ENCODE peak calls at places on chromosome 19, in eight cellular contexts. G is astrocyte of the hippocampus; Q is stimulated activated CD4-positive, alpha-beta T cell treated with anti-CD3 and anti-CD28 coated beads, Interleukin-4, amount 100 ng/mL, for 4 hours; L is hypothalamus; V is body of pancreas; C is stimulated activated CD8-positive, alpha-beta memory T cell treated with anti-CD3 and anti-CD28 coated beads, Interleukin-2, amount 100 ng/mL, for 48 hours; Y is uterus; E is transverse colon. W is an unnamed sample.

GRCh38 chr19:2123682-2124387 is 27.1 kb downstream of the IZUMO4 start:
- DNase-seq in V (no peak), Q (no peak), E (no peak), C (no peak), L (no peak), G (peak; percentile 32), Y (no peak), W (no peak)

GRCh38 chr19:1363599-1363998 is 20.1 kb upstream of the NDUFS7 start:
- DNase-seq in V (no peak), Q (no peak), L (no peak), E (no peak), Y (no peak), C (no peak), G (no peak), W (no peak)

GRCh38 chr19:10424011-10424637 is 3.8 kb downstream of the PDE4A start:
- DNase-seq in C (peak; percentile 55), G (peak; percentile 86), E (peak; percentile 86), Y (peak; percentile 78), V (peak; percentile 84), Q (peak; percentile 67), L (peak; percentile 79), W (peak; percentile 54)

GRCh38 chr19:46753420-46754155 is 7.3 kb upstream of the STRN4 start:
- DNase-seq in Q (peak; percentile 53), Y (no peak), E (peak; percentile 78), L (no peak), C (peak; percentile 42), G (no peak), V (peak; percentile 71), W (no peak)

GRCh38 chr19:58518261-58519086 is 1.1 kb downstream of the ZBTB45 start:
- DNase-seq in Q (no peak), V (no peak), L (no peak), Y (no peak), E (peak; percentile 44), C (no peak), G (no peak), W (no peak)

GRCh38 chr19:36775768-36776167 is 3.2 kb upstream of the ZNF850 start:
- DNase-seq in Y (peak; percentile 32), G (peak; percentile 10), V (peak; percentile 16), Q (no peak), E (no peak), L (no peak), C (no peak), W (no peak)

GRCh38 chr19:49431330-49431749 is 6.2 kb downstream of the GFY start:
- DNase-seq in G (no peak), Y (no peak), Q (peak; percentile 30), L (peak; percentile 18), C (no peak), E (no peak), V (no peak), W (no peak)

GRCh38 chr19:53357821-53358581 is 7.5 kb upstream of the ZNF525 start:
- DNase-seq in G (no peak), C (no peak), L (no peak), Y (no peak), V (no peak), E (no peak), Q (no peak), W (no peak)

GRCh38 chr19:42335971-42336370 is 10.5 kb downstream of the MEGF8 start:
- DNase-seq in Q (no peak), C (no peak), G (no peak), E (no peak), Y (no peak), L (no peak), V (no peak), W (no peak)

GRCh38 chr19:33005440-33005839 is 33.4 kb downstream of the FAAP24 start:
- DNase-seq in G (no peak), Y (no peak), L (no peak), Q (no peak), V (no peak), E (no peak), C (no peak), W (no peak)

GRCh38 chr19:33431986-33432385 is 58.5 kb downstream of the CEBPG start:
- DNase-seq in Y (peak; percentile 2), V (no peak), L (no peak), E (no peak), Q (no peak), G (peak; percentile 36), C (no peak), W (no peak)

GRCh38 chr19:38901683-38902082 is 1.9 kb downstream of the NFKBIB start:
- DNase-seq in Y (no peak), G (no peak), C (no peak), L (no peak), Q (no peak), V (no peak), E (no peak), W (no peak)

GRCh38 chr19:4061683-4062575 is 4.8 kb downstream of the ZBTB7A start:
- DNase-seq in G (no peak), C (no peak), Y (peak; percentile 37), Q (no peak), V (peak; percentile 79), E (peak; percentile 90), L (no peak), W (no peak)

GRCh38 chr19:15421726-15422260 is 3.0 kb upstream of the AKAP8L start:
- DNase-seq in V (peak; percentile 48), Y (no peak), G (no peak), C (no peak), L (peak; percentile 76), Q (no peak), E (no peak), W (peak; percentile 81)

GRCh38 chr19:6811906-6812305 is 39.4 kb downstream of the VAV1 start:
- DNase-seq in L (no peak), V (no peak), Y (no peak), G (peak; percentile 52), Q (no peak), E (no peak), C (no peak), W (peak; percentile 0)

GRCh38 chr19:53903055-53903680 is 5.9 kb upstream of the CACNG7 start:
- DNase-seq in Y (no peak), C (no peak), L (no peak), G (peak; percentile 70), V (peak; percentile 39), E (no peak), Q (no peak), W (no peak)

GRCh38 chr19:15304140-15304705 is 28.1 kb downstream of the BRD4 start:
- DNase-seq in L (peak; percentile 51), Y (no peak), E (no peak), G (peak; percentile 67), C (peak; percentile 42), Q (peak; percentile 10), V (no peak), W (no peak)

GRCh38 chr19:3524075-3524842 is 14.7 kb upstream of the TEKTIP1 start:
- DNase-seq in Y (no peak), G (no peak), Q (no peak), V (no peak), L (no peak), E (no peak), C (no peak), W (no peak)

GRCh38 chr19:18460313-18460712 is 22.4 kb upstream of the ISYNA1 start:
- DNase-seq in V (peak; percentile 44), C (no peak), Q (no peak), G (peak; percentile 79), L (no peak), Y (peak; percentile 81), E (peak; percentile 66), W (no peak)

GRCh38 chr19:11050323-11051114 is 38.7 kb upstream of the LDLR start:
- DNase-seq in G (no peak), C (no peak), L (no peak), V (no peak), Y (no peak), E (no peak), Q (no peak), W (no peak)

GRCh38 chr19:38388310-38389100 is at the start of gene SPRED3:
- DNase-seq in V (no peak), G (no peak), E (no peak), L (peak; percentile 84), C (no peak), Q (no peak), Y (peak; percentile 35), W (peak; percentile 56)